ENCODE peak calls at places on chromosomes 6 and 20, in ten cellular contexts. U, Z, Y, A, T, K, S, V, B and O are unnamed samples. For H3K36me3, the result is how much of the 10 kb centered on the place peaks cover.

GRCh38 chr6:110475255-110475654 is 1.2 kb downstream of the SLC22A16 start:
- DNase-seq in U (no peak), Z (peak), Y (no peak), A (no peak), T (no peak), K (no peak), S (no peak), V (peak), B (no peak), O (no peak)

GRCh38 chr6:17032595-17033591 is 69.0 kb upstream of the STMND1 start:
- DNase-seq in U (peak), Z (peak), Y (peak), A (peak), T (peak), K (peak), S (peak), V (no peak), B (no peak), O (no peak)

GRCh38 chr6:41824571-41825569 is 37.4 kb downstream of the TOMM6 start:
- DNase-seq in U (peak), Z (no peak), Y (no peak), A (peak), T (peak), K (no peak), S (no peak), V (no peak), B (no peak), O (no peak)

GRCh38 chr6:153103256-153103655 is 27.8 kb downstream of the RGS17 start:
- DNase-seq in U (no peak), Z (peak), Y (no peak), A (no peak), T (no peak), K (no peak), S (no peak), V (no peak), B (no peak), O (no peak)

GRCh38 chr6:28725890-28726348 is 197.9 kb downstream of the TRIM27 start:
- DNase-seq in U (peak), Z (no peak), Y (no peak), A (no peak), T (no peak), K (no peak), S (no peak), V (no peak), B (no peak), O (no peak)

GRCh38 chr6:113363866-113364265 is 493.3 kb upstream of the MARCKS start:
- DNase-seq in U (peak), Z (no peak), Y (no peak), A (no peak), T (no peak), K (peak), S (no peak), V (no peak), B (no peak), O (no peak)

GRCh38 chr20:46651091-46651962 is at the start of gene SLC13A3:
- DNase-seq in U (no peak), Z (no peak), Y (peak), A (no peak), T (no peak), K (peak), S (no peak), V (no peak), B (no peak), O (no peak)

GRCh38 chr20:3716195-3716834 is 3.9 kb upstream of the SIGLEC1 start:
- DNase-seq in U (peak), Z (no peak), Y (no peak), A (peak), T (peak), K (peak), S (no peak), V (peak), B (no peak), O (no peak)

GRCh38 chr6:221531-222349 is 70.5 kb upstream of the DUSP22 start:
- DNase-seq in U (peak), Z (no peak), Y (no peak), A (no peak), T (no peak), K (no peak), S (no peak), V (no peak), B (no peak), O (no peak)

GRCh38 chr6:98547634-98548033 is 286.7 kb upstream of the POU3F2 start:
- DNase-seq in U (no peak), Z (no peak), Y (no peak), A (no peak), T (no peak), K (no peak), S (no peak), V (no peak), B (no peak), O (no peak)

GRCh38 chr20:24634855-24635254 is 165.4 kb downstream of the SYNDIG1 start:
- DNase-seq in U (peak), Z (no peak), Y (no peak), A (no peak), T (peak), K (peak), S (peak), V (no peak), B (no peak), O (no peak)
- H3K4me3 ChIP-seq in U (no peak), Z (no peak), Y (no peak), A (no peak), T (no peak), K (peak), S (no peak), V (no peak), B (no peak), O (no peak)

GRCh38 chr20:23083553-23084220 is 2.4 kb downstream of the CD93 start:
- DNase-seq in U (no peak), Z (no peak), Y (no peak), A (no peak), T (no peak), K (no peak), S (no peak), V (no peak), B (no peak), O (no peak)
- H3K27ac ChIP-seq in U (no peak), Z (peak), Y (peak), A (peak), T (no peak), K (no peak), S (peak), V (no peak), B (no peak), O (peak)

DNA sequence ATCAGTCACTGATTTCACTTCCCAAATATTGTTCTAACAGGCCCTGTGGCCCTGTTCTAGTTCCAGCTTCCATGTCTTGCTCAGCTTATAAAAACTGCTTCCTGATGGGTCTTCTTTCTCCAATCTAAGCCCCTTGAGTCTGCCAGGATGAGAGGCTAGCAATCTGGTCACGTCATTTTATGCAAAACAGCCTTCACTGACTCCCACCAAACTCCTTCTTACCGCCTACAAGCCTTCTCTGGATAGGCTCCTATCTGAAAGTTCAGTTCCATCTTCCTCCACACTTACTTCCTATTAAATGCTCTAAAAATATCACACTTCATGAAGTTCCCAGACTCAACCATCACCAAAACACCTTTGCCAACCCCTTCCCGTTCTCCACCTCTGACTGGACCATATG is 15.5 kb downstream of the CRNKL1 start:
- DNase-seq in U (no peak), Z (no peak), Y (no peak), A (no peak), T (no peak), K (no peak), S (no peak), V (no peak), B (no peak), O (no peak)
- H3K36me3 ChIP-seq in U (under half), Z (half or more), Y (half or more), A (under half), T (half or more), K (half or more), S (half or more), V (half or more), B (half or more), O (half or more)

GRCh38 chr6:10412948-10413849 is 1.7 kb downstream of the TFAP2A start:
- DNase-seq in U (no peak), Z (no peak), Y (peak), A (no peak), T (no peak), K (peak), S (no peak), V (peak), B (no peak), O (no peak)
- H3K4me3 ChIP-seq in U (peak), Z (peak), Y (peak), A (peak), T (peak), K (peak), S (peak), V (peak), B (peak), O (peak)

DNA sequence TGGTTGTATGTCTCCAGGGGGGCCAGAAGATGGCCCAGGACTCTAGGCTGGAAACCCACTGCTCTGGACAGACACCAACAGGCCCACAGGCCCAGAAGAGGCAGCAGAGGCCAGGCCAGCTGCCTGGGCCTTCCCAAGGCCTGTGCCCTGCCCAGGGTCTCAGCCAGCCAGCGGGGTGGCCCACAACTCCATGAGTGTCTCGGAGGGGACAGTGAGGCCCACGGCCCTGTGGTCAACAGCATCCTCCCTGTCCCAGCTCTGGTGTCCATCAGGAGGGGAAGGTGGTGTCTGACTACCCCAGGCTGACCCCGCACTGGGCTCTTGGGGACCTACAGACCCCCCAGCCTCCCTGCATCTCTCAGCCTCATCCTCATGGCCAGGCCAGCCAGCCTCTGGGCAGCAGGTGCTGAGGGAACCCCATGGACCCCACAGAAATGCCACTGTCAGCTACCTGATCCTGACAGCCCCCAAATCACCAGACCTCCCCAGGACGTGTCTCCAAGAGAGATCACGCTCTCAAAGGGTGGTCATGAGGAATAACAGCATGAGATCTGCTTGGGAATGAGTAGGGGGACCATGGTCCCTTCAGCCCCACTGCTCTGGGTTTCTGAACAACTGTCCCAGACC is 112.4 kb downstream of the NOL4L start:
- DNase-seq in U (no peak), Z (no peak), Y (no peak), A (no peak), T (no peak), K (no peak), S (no peak), V (no peak), B (no peak), O (no peak)
- H3K27ac ChIP-seq in U (no peak), Z (peak), Y (peak), A (peak), T (peak), K (no peak), S (peak), V (no peak), B (no peak), O (peak)

GRCh38 chr6:30894381-30894780 is 10.1 kb downstream of the DDR1 start:
- DNase-seq in U (no peak), Z (no peak), Y (no peak), A (no peak), T (no peak), K (no peak), S (no peak), V (no peak), B (no peak), O (no peak)
- H3K36me3 ChIP-seq in U (half or more), Z (half or more), Y (half or more), A (under half), T (half or more), K (under half), S (half or more), V (under half), B (under half), O (half or more)

GRCh38 chr6:33154349-33154748 is 37.9 kb downstream of the COL11A2 start:
- DNase-seq in U (no peak), Z (no peak), Y (no peak), A (no peak), T (no peak), K (no peak), S (no peak), V (no peak), B (no peak), O (no peak)
- H3K4me3 ChIP-seq in U (no peak), Z (no peak), Y (no peak), A (no peak), T (no peak), K (no peak), S (no peak), V (no peak), B (no peak), O (no peak)